ENCODE peak calls at places on chromosomes 7 and 10, in seven cellular contexts. I, L, X, U, N, Z and P are unnamed samples. For H3K9me3, the result is how much of the 10 kb centered on the place peaks cover.

GRCh38 chr10:88923525-88923924 is 29.0 kb downstream of the ACTA2 start:
- DNase-seq in I (no peak), L (no peak), X (no peak), U (peak), N (no peak), Z (no peak), P (no peak)

GRCh38 chr10:77713506-77714280 is 76.1 kb upstream of the KCNMA1 start:
- DNase-seq in I (no peak), L (no peak), X (no peak), U (peak), N (no peak), Z (no peak), P (no peak)

GRCh38 chr10:78905015-78905939 is 163.5 kb upstream of the ZMIZ1 start:
- DNase-seq in I (no peak), L (peak), X (no peak), U (no peak), N (no peak), Z (peak), P (no peak)

GRCh38 chr7:155870334-155871180 is 58.3 kb upstream of the SHH start:
- DNase-seq in I (no peak), L (peak), X (no peak), U (no peak), N (no peak), Z (peak), P (no peak)

GRCh38 chr10:97096327-97097153 is 89.2 kb downstream of the SLIT1 start:
- DNase-seq in I (peak), L (no peak), X (peak), U (no peak), N (no peak), Z (no peak), P (no peak)

GRCh38 chr10:43689618-43689954 is 40.9 kb upstream of the ZNF32 start:
- DNase-seq in I (peak), L (peak), X (peak), U (peak), N (peak), Z (peak), P (no peak)

GRCh38 chr7:27567266-27567665 is 95.4 kb downstream of the HIBADH start:
- DNase-seq in I (no peak), L (no peak), X (no peak), U (no peak), N (no peak), Z (no peak), P (no peak)

GRCh38 chr7:151140826-151141225 is 26.7 kb downstream of the GBX1 start:
- DNase-seq in I (no peak), L (peak), X (no peak), U (no peak), N (no peak), Z (no peak), P (no peak)

GRCh38 chr7:14398531-14398930 is 409.1 kb upstream of the ETV1 start:
- DNase-seq in I (no peak), L (no peak), X (no peak), U (no peak), N (no peak), Z (no peak), P (no peak)

GRCh38 chr10:124906551-124907001 is 35.3 kb upstream of the ZRANB1 start:
- DNase-seq in I (no peak), L (no peak), X (no peak), U (peak), N (peak), Z (no peak), P (no peak)

GRCh38 chr10:96814264-96814663 is 17.8 kb upstream of the LCOR start:
- DNase-seq in I (no peak), L (no peak), X (no peak), U (peak), N (peak), Z (no peak), P (no peak)

GRCh38 chr10:17435187-17435586 is 19.2 kb downstream of the ST8SIA6 start:
- DNase-seq in I (no peak), L (no peak), X (no peak), U (no peak), N (no peak), Z (no peak), P (no peak)

GRCh38 chr7:22295402-22296264 is 61.3 kb downstream of the RAPGEF5 start:
- DNase-seq in I (no peak), L (no peak), X (no peak), U (no peak), N (peak), Z (no peak), P (no peak)

GRCh38 chr7:51123322-51124021 is 193.1 kb downstream of the COBL start:
- DNase-seq in I (peak), L (peak), X (peak), U (peak), N (peak), Z (no peak), P (no peak)

GRCh38 chr10:11804336-11804735 is 18.8 kb upstream of the PROSER2 start:
- DNase-seq in I (no peak), L (no peak), X (no peak), U (no peak), N (no peak), Z (no peak), P (no peak)

GRCh38 chr7:115043605-115044004 is 121.7 kb downstream of the MDFIC start:
- DNase-seq in I (no peak), L (no peak), X (no peak), U (no peak), N (peak), Z (no peak), P (no peak)

GRCh38 chr10:80787952-80788351 is 250.2 kb downstream of the SH2D4B start:
- DNase-seq in I (no peak), L (no peak), X (no peak), U (no peak), N (no peak), Z (no peak), P (no peak)

GRCh38 chr10:93894516-93895378 is 969 bp downstream of the SLC35G1 start:
- DNase-seq in I (no peak), L (no peak), X (no peak), U (no peak), N (peak), Z (no peak), P (no peak)

GRCh38 chr10:58672855-58673254 is 160.2 kb downstream of the BICC1 start:
- DNase-seq in I (no peak), L (no peak), X (no peak), U (no peak), N (peak), Z (no peak), P (no peak)

GRCh38 chr7:83149466-83149865 is 13.2 kb downstream of the PCLO start:
- DNase-seq in I (no peak), L (no peak), X (no peak), U (peak), N (peak), Z (no peak), P (no peak)

GRCh38 chr10:44628921-44629320 is 244.0 kb upstream of the CXCL12 start:
- DNase-seq in I (no peak), L (peak), X (no peak), U (peak), N (peak), Z (no peak), P (no peak)

GRCh38 chr10:47037654-47038425 is 126.6 kb downstream of the PTPN20 start:
- DNase-seq in I (peak), L (no peak), X (no peak), U (no peak), N (no peak), Z (no peak), P (no peak)

GRCh38 chr7:70267381-70267780 is 669.1 kb downstream of the AUTS2 start:
- DNase-seq in I (no peak), L (no peak), X (no peak), U (no peak), N (no peak), Z (no peak), P (no peak)

GRCh38 chr7:27873981-27874957 is 134.3 kb downstream of the TAX1BP1 start:
- DNase-seq in I (peak), L (peak), X (peak), U (peak), N (peak), Z (peak), P (no peak)

GRCh38 chr7:77310982-77311381 is 105.2 kb downstream of the GSAP start:
- DNase-seq in I (no peak), L (no peak), X (no peak), U (no peak), N (no peak), Z (no peak), P (no peak)

GRCh38 chr10:78903351-78903940 is 165.3 kb upstream of the ZMIZ1 start:
- DNase-seq in I (no peak), L (peak), X (peak), U (no peak), N (no peak), Z (peak), P (no peak)

GRCh38 chr7:31076051-31076450 is 23.9 kb downstream of the ADCYAP1R1 start:
- DNase-seq in I (no peak), L (no peak), X (no peak), U (no peak), N (no peak), Z (no peak), P (no peak)

GRCh38 chr10:43689955-43690771 is 41.5 kb upstream of the ZNF32 start:
- DNase-seq in I (peak), L (peak), X (peak), U (peak), N (peak), Z (peak), P (peak)

GRCh38 chr7:20545016-20545415 is 70.5 kb upstream of the ABCB5 start:
- DNase-seq in I (no peak), L (no peak), X (no peak), U (no peak), N (no peak), Z (no peak), P (no peak)

GRCh38 chr7:131231381-131232220 is 96.1 kb upstream of the MKLN1 start:
- DNase-seq in I (peak), L (no peak), X (peak), U (peak), N (peak), Z (peak), P (peak)

GRCh38 chr7:46534593-46535271 is 613.7 kb upstream of the IGFBP3 start:
- DNase-seq in I (no peak), L (peak), X (peak), U (peak), N (peak), Z (peak), P (no peak)

GRCh38 chr7:139059905-139060304 is 24.1 kb upstream of the ZC3HAV1L start:
- DNase-seq in I (no peak), L (no peak), X (no peak), U (no peak), N (no peak), Z (no peak), P (no peak)

GRCh38 chr10:79995979-79996629 is 47.2 kb upstream of the SFTPD start:
- DNase-seq in I (no peak), L (no peak), X (no peak), U (no peak), N (no peak), Z (no peak), P (no peak)

GRCh38 chr7:128121731-128122576 is 90.7 kb upstream of the LRRC4 start:
- DNase-seq in I (peak), L (no peak), X (peak), U (no peak), N (no peak), Z (no peak), P (no peak)

GRCh38 chr7:148815612-148816011 is 68.5 kb downstream of the EZH2 start:
- DNase-seq in I (no peak), L (no peak), X (no peak), U (no peak), N (no peak), Z (peak), P (no peak)

GRCh38 chr7:70266186-70266585 is 667.9 kb downstream of the AUTS2 start:
- DNase-seq in I (no peak), L (no peak), X (no peak), U (no peak), N (peak), Z (no peak), P (no peak)

DNA sequence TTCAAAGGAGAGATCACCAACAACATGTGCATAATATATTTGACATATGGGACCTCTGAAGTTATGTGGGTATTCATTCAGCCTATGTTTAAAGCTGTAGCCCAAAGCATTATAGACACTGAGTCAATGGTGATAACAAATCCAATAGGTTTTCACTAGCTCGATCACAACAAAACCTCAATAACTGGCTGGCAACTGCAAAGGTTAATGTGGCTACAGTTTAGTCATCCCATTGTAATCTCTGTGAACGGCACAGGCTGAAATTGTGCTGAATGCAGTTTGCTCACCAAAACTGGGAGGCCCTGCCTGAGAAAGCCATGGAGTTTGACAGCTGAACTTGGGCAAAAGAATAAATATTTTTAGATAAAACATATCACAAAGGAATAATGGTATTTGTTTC is 152.4 kb upstream of the ADO start:
- DNase-seq in I (no peak), L (no peak), X (no peak), U (peak), N (no peak), Z (no peak), P (no peak)
- H3K9me3 ChIP-seq in I (under half), L (under half), X (under half), U (under half), N (under half), Z (under half), P (under half)

DNA sequence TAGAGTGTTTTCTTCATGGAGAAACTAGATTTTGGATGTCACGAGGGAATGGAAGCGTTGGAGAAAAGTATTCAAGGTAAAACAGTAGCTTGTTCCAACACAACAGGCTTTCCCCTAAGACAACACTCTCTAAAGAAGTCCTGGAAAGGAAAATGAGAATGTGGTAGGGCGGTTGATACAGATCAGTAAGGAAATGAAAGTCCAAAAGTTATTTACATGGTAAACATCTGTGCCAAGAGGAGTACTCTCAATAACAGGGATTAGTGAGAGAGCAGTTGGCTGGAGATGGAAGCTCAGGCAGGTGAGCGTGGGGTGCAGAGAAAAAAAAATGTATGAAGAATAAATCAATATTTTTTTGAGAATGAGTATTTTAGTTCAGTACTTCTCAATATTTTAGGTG is 1177.3 kb upstream of the C7orf33 start:
- DNase-seq in I (no peak), L (no peak), X (no peak), U (no peak), N (no peak), Z (no peak), P (no peak)
- H3K9me3 ChIP-seq in I (under half), L (under half), X (under half), U (under half), N (under half), Z (under half), P (under half)

GRCh38 chr10:6383099-6383812 is 180.5 kb downstream of the PFKFB3 start:
- DNase-seq in I (no peak), L (peak), X (peak), U (peak), N (peak), Z (no peak), P (no peak)

GRCh38 chr10:6382081-6382480 is 179.3 kb downstream of the PFKFB3 start:
- DNase-seq in I (no peak), L (no peak), X (peak), U (peak), N (peak), Z (no peak), P (no peak)

GRCh38 chr10:6384031-6384430 is 181.3 kb downstream of the PFKFB3 start:
- DNase-seq in I (no peak), L (no peak), X (no peak), U (no peak), N (no peak), Z (no peak), P (no peak)

GRCh38 chr10:6384847-6385246 is 182.1 kb downstream of the PFKFB3 start:
- DNase-seq in I (no peak), L (no peak), X (no peak), U (no peak), N (no peak), Z (no peak), P (no peak)

DNA sequence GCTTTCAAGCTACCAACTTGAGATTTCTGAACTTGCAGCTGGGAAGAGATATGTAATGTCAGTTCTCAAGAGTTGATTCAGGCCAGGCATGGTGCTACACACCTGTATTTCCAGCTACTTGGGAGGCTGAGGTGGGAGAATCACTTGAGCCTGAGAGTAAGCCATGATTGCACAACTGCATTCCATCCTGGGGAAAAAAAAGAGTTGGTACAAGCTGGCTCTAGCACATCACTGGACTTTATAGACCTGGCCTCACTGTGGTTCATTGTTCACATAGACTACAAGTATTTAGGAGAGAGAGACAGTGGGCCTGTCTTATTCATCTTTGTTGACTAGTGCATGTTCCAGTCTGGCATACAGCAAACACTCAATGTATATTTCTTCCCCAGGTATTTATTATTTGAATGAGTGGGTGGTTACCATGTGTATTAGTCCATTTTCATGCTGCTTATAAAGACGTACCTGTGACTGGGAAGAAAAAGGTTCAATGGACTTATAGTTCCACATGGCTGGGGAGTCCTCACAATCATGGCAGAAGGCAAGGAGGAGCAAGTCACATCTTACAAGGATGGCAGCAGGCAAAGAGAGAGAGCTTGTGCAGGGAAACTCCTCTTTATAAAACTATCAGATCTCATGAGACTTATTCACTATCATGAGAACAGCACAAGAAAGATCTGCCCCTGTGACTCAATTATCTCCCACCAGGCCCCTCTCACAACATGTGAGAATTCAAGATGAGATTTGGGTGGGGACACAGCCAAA is 176.5 kb downstream of the PFKFB3 start:
- DNase-seq in I (no peak), L (no peak), X (no peak), U (no peak), N (no peak), Z (no peak), P (no peak)
- H3K9me3 ChIP-seq in I (under half), L (under half), X (under half), U (under half), N (under half), Z (under half), P (under half)

GRCh38 chr10:21889477-21890275 is 113.9 kb downstream of the DNAJC1 start:
- DNase-seq in I (no peak), L (no peak), X (no peak), U (no peak), N (no peak), Z (no peak), P (no peak)
- H3K9me3 ChIP-seq in I (under half), L (under half), X (under half), U (under half), N (under half), Z (under half), P (under half)

GRCh38 chr10:123718544-123719060 is 52.4 kb downstream of the GPR26 start:
- DNase-seq in I (no peak), L (no peak), X (no peak), U (no peak), N (no peak), Z (no peak), P (no peak)
- H3K9me3 ChIP-seq in I (under half), L (under half), X (under half), U (under half), N (under half), Z (under half), P (under half)

DNA sequence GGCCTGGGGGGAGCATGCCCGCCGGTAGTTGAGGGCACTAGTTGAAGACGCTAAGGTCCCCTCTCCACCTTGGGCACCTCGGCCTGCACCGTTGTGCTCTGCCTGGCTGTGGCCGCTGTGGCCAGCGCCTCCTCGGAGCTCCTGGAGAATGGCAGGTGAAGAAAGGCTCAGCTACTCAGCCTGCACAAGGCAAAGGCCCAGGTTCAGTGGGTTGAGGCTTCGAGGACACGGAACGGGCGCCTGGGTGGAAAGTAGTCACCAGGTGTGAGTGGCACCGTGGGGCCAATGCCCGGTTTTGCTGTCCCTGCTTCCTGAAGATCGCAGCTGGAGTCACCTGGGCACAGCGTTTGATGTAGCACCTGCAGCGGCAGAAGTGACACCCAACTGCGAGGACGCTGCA is 12.4 kb upstream of the ZNF716 start:
- DNase-seq in I (no peak), L (no peak), X (no peak), U (no peak), N (no peak), Z (no peak), P (no peak)
- H3K9me3 ChIP-seq in I (under half), L (under half), X (under half), U (under half), N (under half), Z (under half), P (under half)

GRCh38 chr7:57204411-57204811 is 72.2 kb upstream of the ZNF479 start:
- DNase-seq in I (no peak), L (no peak), X (no peak), U (no peak), N (no peak), Z (no peak), P (no peak)

GRCh38 chr7:57201021-57201894 is 69.0 kb upstream of the ZNF479 start:
- DNase-seq in I (no peak), L (no peak), X (no peak), U (no peak), N (no peak), Z (no peak), P (no peak)

GRCh38 chr7:57202274-57202673 is 70.0 kb upstream of the ZNF479 start:
- DNase-seq in I (no peak), L (no peak), X (no peak), U (no peak), N (no peak), Z (no peak), P (no peak)

GRCh38 chr7:57203161-57203791 is 71.0 kb upstream of the ZNF479 start:
- DNase-seq in I (no peak), L (no peak), X (no peak), U (no peak), N (no peak), Z (no peak), P (no peak)

GRCh38 chr7:57201895-57202210 is 69.6 kb upstream of the ZNF479 start:
- DNase-seq in I (no peak), L (no peak), X (no peak), U (no peak), N (no peak), Z (no peak), P (no peak)
- H3K9me3 ChIP-seq in I (under half), L (under half), X (under half), U (under half), N (under half), Z (under half), P (under half)

GRCh38 chr7:56537477-56537876 is 421.3 kb upstream of the NUPR2 start:
- DNase-seq in I (no peak), L (no peak), X (no peak), U (no peak), N (no peak), Z (no peak), P (no peak)
- H3K9me3 ChIP-seq in I (under half), L (under half), X (under half), U (under half), N (under half), Z (under half), P (under half)

DNA sequence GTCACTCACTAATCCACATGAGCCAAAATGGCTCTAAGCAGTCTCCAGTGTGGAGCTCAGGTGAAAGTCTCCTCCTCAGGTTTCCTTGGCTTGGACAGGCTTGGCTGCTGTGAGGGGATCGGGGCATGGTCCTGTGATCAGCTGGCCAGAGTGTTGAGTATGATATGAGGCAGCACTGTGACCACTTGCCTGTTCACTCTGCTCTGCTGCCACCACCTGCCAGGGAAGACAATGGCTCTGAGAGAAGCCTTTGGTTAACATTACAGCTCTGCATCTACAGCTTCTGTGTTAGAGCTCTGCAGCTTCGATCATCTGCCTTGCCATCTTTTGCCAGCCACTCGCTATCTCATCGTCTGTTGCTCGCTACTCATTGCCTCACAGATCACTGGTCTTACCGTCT is 20.1 kb upstream of the PTN start:
- DNase-seq in I (no peak), L (no peak), X (no peak), U (no peak), N (no peak), Z (no peak), P (no peak)
- H3K9me3 ChIP-seq in I (under half), L (under half), X (under half), U (under half), N (under half), Z (under half), P (under half)